ENCODE peak calls at places on chromosomes 13 and 19, in eight cellular contexts. N is AG04450; O is fibroblast of lung; T is ascending aorta; I is CD4-positive, alpha-beta T cell; Q is suprapubic skin; V is mesendoderm; Z is pancreas. Y is an unnamed sample.

GRCh38 chr19:29432677-29433076 is 93.1 kb upstream of the VSTM2B start:
- DNase-seq in N (no peak), O (no peak), Z (no peak), Q (no peak), I (no peak), T (no peak), V (no peak), Y (no peak)

GRCh38 chr13:30148171-30148754 is 159.1 kb downstream of the KATNAL1 start:
- DNase-seq in Q (no peak), T (no peak), Z (no peak), V (no peak), O (no peak), I (peak), N (no peak), Y (no peak)

GRCh38 chr13:43006893-43007631 is 15.0 kb upstream of the EPSTI1 start:
- DNase-seq in O (peak), I (no peak), T (no peak), Z (no peak), N (no peak), V (peak), Q (no peak), Y (no peak)

GRCh38 chr19:27922970-27923369 is 1290.0 kb downstream of the UQCRFS1 start:
- DNase-seq in V (no peak), Q (no peak), T (no peak), Z (no peak), N (no peak), O (no peak), I (no peak), Y (no peak)

GRCh38 chr13:73119612-73120011 is 60.8 kb downstream of the KLF5 start:
- DNase-seq in T (no peak), V (no peak), N (no peak), Q (no peak), Z (no peak), I (no peak), O (no peak), Y (no peak)

GRCh38 chr13:97471721-97472120 is 37.8 kb downstream of the RAP2A start:
- DNase-seq in O (peak), Q (no peak), I (no peak), V (no peak), T (no peak), Z (no peak), N (no peak), Y (no peak)

GRCh38 chr13:95304446-95304845 is 3.2 kb upstream of the ABCC4 start:
- DNase-seq in T (no peak), N (no peak), Q (no peak), O (no peak), V (no peak), I (no peak), Z (no peak), Y (no peak)

GRCh38 chr13:48977973-48978372 is 2.3 kb downstream of the FNDC3A start:
- DNase-seq in Q (no peak), N (no peak), V (no peak), Z (no peak), O (no peak), I (no peak), T (no peak), Y (no peak)

GRCh38 chr19:14337510-14337909 is 43.7 kb upstream of the ADGRE5 start:
- DNase-seq in Q (no peak), Z (no peak), V (peak), O (no peak), N (no peak), I (no peak), T (no peak), Y (no peak)

GRCh38 chr19:53079313-53079924 is 23.8 kb downstream of the ZNF160 start:
- DNase-seq in Z (no peak), I (no peak), Q (no peak), V (no peak), T (no peak), N (no peak), O (no peak), Y (no peak)

GRCh38 chr19:40279120-40279551 is 6.0 kb downstream of the AKT2 start:
- DNase-seq in T (no peak), Z (peak), O (peak), V (no peak), I (no peak), Q (no peak), N (peak), Y (no peak)

GRCh38 chr19:40281381-40282208 is 3.5 kb downstream of the AKT2 start:
- DNase-seq in T (no peak), Z (no peak), O (no peak), Q (no peak), N (no peak), V (no peak), I (no peak), Y (no peak)

GRCh38 chr19:40278361-40279045 is 6.6 kb downstream of the AKT2 start:
- DNase-seq in I (no peak), V (no peak), N (no peak), Z (no peak), Q (no peak), T (no peak), O (no peak), Y (peak)

GRCh38 chr19:40280608-40281221 is 4.4 kb downstream of the AKT2 start:
- DNase-seq in Z (no peak), V (peak), T (no peak), O (no peak), Q (no peak), I (no peak), N (no peak), Y (no peak)

GRCh38 chr19:40279761-40280607 is 5.2 kb downstream of the AKT2 start:
- DNase-seq in I (no peak), N (no peak), T (no peak), V (peak), O (no peak), Z (no peak), Q (no peak), Y (no peak)
- H3K27ac ChIP-seq in I (no peak), N (peak), T (peak), V (peak), O (peak), Z (no peak), Q (peak), Y (peak)

GRCh38 chr19:41307090-41307875 is 2.7 kb upstream of the CCDC97 start:
- DNase-seq in O (no peak), Q (no peak), I (no peak), N (no peak), Z (no peak), T (no peak), V (no peak), Y (no peak)
- H3K27ac ChIP-seq in O (peak), Q (peak), I (peak), N (no peak), Z (peak), T (peak), V (no peak), Y (peak)

GRCh38 chr13:46685006-46685730 is 111.8 kb downstream of the ESD start:
- DNase-seq in Z (no peak), T (no peak), Q (no peak), O (no peak), I (no peak), N (no peak), V (no peak), Y (no peak)

GRCh38 chr13:46682015-46682414 is 114.9 kb downstream of the ESD start:
- DNase-seq in O (no peak), N (no peak), Q (no peak), V (no peak), Z (no peak), I (no peak), T (no peak), Y (no peak)

GRCh38 chr13:46686171-46686570 is 110.8 kb downstream of the ESD start:
- DNase-seq in I (no peak), O (no peak), V (peak), Q (no peak), T (no peak), N (no peak), Z (no peak), Y (no peak)

GRCh38 chr13:46684287-46685001 is 112.5 kb downstream of the ESD start:
- DNase-seq in V (peak), Q (no peak), O (peak), N (no peak), I (no peak), T (no peak), Z (no peak), Y (no peak)

GRCh38 chr13:46683879-46684278 is 113.1 kb downstream of the ESD start:
- DNase-seq in Z (no peak), N (no peak), T (no peak), Q (no peak), I (no peak), V (no peak), O (peak), Y (no peak)
- H3K27ac ChIP-seq in Z (no peak), N (no peak), T (peak), Q (no peak), I (no peak), V (no peak), O (no peak), Y (no peak)

GRCh38 chr13:109431217-109431616 is 355.2 kb downstream of the IRS2 start:
- DNase-seq in V (no peak), N (no peak), Q (no peak), T (no peak), O (no peak), I (no peak), Z (no peak), Y (no peak)

GRCh38 chr13:109439813-109440212 is 346.6 kb downstream of the IRS2 start:
- DNase-seq in N (no peak), T (no peak), V (no peak), O (no peak), Z (no peak), I (no peak), Q (no peak), Y (no peak)

GRCh38 chr13:109436055-109436622 is 350.2 kb downstream of the IRS2 start:
- DNase-seq in V (no peak), T (no peak), O (no peak), I (no peak), Q (no peak), N (no peak), Z (no peak), Y (no peak)

DNA sequence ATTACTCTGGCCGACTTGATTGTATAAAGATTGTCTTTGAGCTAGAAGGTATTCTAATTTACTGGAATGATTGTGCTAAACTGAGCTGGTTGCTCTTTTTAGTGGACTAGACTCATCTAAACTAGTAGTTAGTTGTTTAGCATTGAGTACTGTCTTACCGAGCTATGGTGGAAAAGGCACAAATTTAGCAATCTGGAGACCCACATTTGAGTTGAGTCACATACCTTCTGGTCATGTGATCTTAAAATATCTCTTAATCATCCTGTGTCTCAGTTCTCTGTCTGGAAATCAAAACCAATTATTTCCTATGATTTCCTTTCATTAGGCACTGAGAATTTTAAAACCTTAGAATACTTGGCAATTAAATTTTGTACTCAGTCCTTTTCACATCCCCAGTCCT is 349.5 kb downstream of the IRS2 start:
- DNase-seq in V (no peak), T (no peak), I (no peak), N (no peak), Q (no peak), O (no peak), Z (no peak), Y (no peak)
- H3K27ac ChIP-seq in V (no peak), T (no peak), I (no peak), N (no peak), Q (no peak), O (no peak), Z (no peak), Y (no peak)

DNA sequence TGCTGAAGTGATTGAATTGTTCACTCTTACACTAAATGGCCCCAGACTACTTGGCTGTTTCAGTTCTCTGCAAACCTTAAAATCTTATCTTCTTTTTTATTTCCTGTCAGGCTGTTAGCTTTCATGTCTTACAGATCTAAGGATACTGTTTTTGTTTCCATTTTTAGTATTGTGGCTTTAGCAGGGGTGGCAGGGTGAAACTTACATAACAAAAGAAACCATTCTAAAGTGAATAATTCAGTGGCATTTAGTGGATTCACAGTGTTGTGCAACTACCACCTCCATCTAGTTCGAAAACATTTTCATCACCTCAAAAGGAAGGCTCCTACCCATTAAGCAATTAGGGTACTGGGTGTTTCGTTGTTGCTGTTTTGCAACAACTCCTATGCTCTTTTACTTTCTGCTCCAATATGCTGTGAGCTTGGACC is 19.8 kb downstream of the TMEM272 start:
- DNase-seq in I (no peak), Q (no peak), T (no peak), O (no peak), V (no peak), Z (no peak), N (no peak), Y (no peak)
- H3K27ac ChIP-seq in I (peak), Q (no peak), T (no peak), O (no peak), V (no peak), Z (no peak), N (no peak), Y (no peak)

GRCh38 chr13:56317839-56318238 is 822.9 kb upstream of the PRR20A start:
- DNase-seq in Z (no peak), V (peak), T (no peak), O (no peak), N (no peak), I (no peak), Q (no peak), Y (no peak)
- H3K27ac ChIP-seq in Z (no peak), V (no peak), T (no peak), O (no peak), N (no peak), I (no peak), Q (no peak), Y (no peak)

GRCh38 chr13:110411316-110412105 is 104.4 kb downstream of the COL4A2 start:
- DNase-seq in T (no peak), O (no peak), N (no peak), I (no peak), Q (no peak), Z (no peak), V (no peak), Y (peak)
- H3K27ac ChIP-seq in T (peak), O (peak), N (peak), I (no peak), Q (peak), Z (peak), V (no peak), Y (peak)

GRCh38 chr13:32124743-32125142 is 93.2 kb downstream of the FRY start:
- DNase-seq in Z (no peak), O (no peak), N (no peak), I (no peak), T (no peak), V (no peak), Q (no peak), Y (no peak)
- H3K27ac ChIP-seq in Z (no peak), O (no peak), N (no peak), I (no peak), T (peak), V (no peak), Q (peak), Y (peak)

DNA sequence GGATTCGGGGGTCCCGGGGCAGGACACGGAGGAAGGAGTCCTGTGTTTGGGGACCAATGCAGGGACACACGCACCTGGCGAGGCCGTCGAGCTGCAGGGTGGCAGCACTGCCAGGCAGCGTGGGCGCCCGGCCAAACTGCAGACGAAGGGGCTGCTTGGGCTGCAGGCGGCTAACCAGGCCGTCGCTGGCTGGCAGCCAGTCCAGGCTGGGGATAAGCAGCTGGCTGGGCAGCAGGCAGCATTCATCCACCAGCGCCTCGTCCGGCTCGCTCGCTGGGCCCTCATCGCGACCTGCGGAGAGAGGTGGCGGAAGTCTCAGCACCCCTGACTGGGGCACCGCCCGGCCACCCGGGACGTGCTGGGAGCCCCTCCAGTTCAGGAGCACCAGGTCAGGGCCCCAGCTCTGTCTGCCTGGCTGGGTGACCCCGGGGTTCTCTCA is 11.5 kb downstream of the CFD start:
- DNase-seq in Z (peak), Q (no peak), T (no peak), I (no peak), N (no peak), O (peak), V (no peak), Y (no peak)
- H3K27ac ChIP-seq in Z (no peak), Q (no peak), T (no peak), I (no peak), N (no peak), O (no peak), V (no peak), Y (peak)

GRCh38 chr13:33271759-33272158 is 13.8 kb downstream of the STARD13 start:
- DNase-seq in N (no peak), Q (no peak), V (no peak), I (no peak), Z (no peak), O (no peak), T (no peak), Y (no peak)

GRCh38 chr13:33275916-33276315 is 9.6 kb downstream of the STARD13 start:
- DNase-seq in N (no peak), V (no peak), I (no peak), O (no peak), Q (no peak), Z (no peak), T (no peak), Y (no peak)

GRCh38 chr13:33276581-33276980 is 9.0 kb downstream of the STARD13 start:
- DNase-seq in I (no peak), N (no peak), T (no peak), Q (no peak), Z (no peak), V (peak), O (no peak), Y (no peak)

GRCh38 chr13:33272531-33273124 is 12.9 kb downstream of the STARD13 start:
- DNase-seq in Z (no peak), Q (no peak), O (no peak), I (no peak), N (no peak), V (no peak), T (no peak), Y (no peak)

DNA sequence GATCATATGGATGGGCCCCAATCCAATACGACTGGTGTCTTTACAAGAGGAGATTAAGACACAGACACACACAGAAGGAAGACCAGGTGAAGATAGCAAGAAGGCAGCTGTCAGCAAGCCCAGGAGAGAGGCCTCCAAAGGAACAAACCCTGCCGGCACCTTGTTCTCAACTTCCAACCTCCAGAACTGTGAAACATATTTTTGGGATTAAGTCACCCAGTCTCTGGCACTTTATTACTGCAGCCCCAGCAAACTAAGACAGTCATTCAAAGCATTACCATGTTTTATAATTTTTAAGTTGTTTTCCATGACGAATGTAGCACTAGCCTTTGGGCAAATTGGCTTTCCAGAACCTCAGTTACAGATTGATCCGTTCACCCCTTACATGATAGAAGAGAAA is 11.3 kb downstream of the STARD13 start:
- DNase-seq in V (peak), N (no peak), O (no peak), Z (no peak), Q (no peak), T (no peak), I (no peak), Y (no peak)
- H3K27ac ChIP-seq in V (no peak), N (no peak), O (no peak), Z (peak), Q (no peak), T (no peak), I (no peak), Y (no peak)

Y was measured in vagina.